ENCODE peak calls at places on chromosome 14, in eight cellular contexts. One of them, this sample, is unnamed.

GRCh38 chr14:89330236-89331002 is 86.6 kb downstream of the FOXN3 start:
- DNase-seq in uterus: peak
- DNase-seq in skeletal muscle cell: peak
- DNase-seq in CD4-positive, alpha-beta memory T cell: no peak
- DNase-seq in fibroblast of lung: peak
- DNase-seq in HFF-Myc: no peak
- DNase-seq in right cardiac atrium: no peak
- DNase-seq in cardiac muscle cell: peak
- DNase-seq in this sample: no peak

GRCh38 chr14:62138593-62138992 is 376.4 kb downstream of the SNAPC1 start:
- DNase-seq in HFF-Myc: no peak
- DNase-seq in uterus: no peak
- DNase-seq in CD4-positive, alpha-beta memory T cell: no peak
- DNase-seq in fibroblast of lung: peak
- DNase-seq in skeletal muscle cell: no peak
- DNase-seq in right cardiac atrium: no peak
- DNase-seq in cardiac muscle cell: peak
- DNase-seq in this sample: no peak

GRCh38 chr14:103600503-103600902 is 28.5 kb upstream of the KLC1 start:
- DNase-seq in right cardiac atrium: peak
- DNase-seq in uterus: no peak
- DNase-seq in fibroblast of lung: no peak
- DNase-seq in skeletal muscle cell: no peak
- DNase-seq in cardiac muscle cell: no peak
- DNase-seq in CD4-positive, alpha-beta memory T cell: no peak
- DNase-seq in HFF-Myc: no peak
- DNase-seq in this sample: no peak

GRCh38 chr14:68173227-68173972 is 353.8 kb downstream of the RAD51B start:
- DNase-seq in cardiac muscle cell: no peak
- DNase-seq in uterus: no peak
- DNase-seq in HFF-Myc: no peak
- DNase-seq in CD4-positive, alpha-beta memory T cell: no peak
- DNase-seq in right cardiac atrium: no peak
- DNase-seq in fibroblast of lung: peak
- DNase-seq in skeletal muscle cell: no peak
- DNase-seq in this sample: peak

GRCh38 chr14:24986206-24986893 is 63.6 kb downstream of the STXBP6 start:
- DNase-seq in HFF-Myc: no peak
- DNase-seq in right cardiac atrium: peak
- DNase-seq in fibroblast of lung: no peak
- DNase-seq in skeletal muscle cell: no peak
- DNase-seq in CD4-positive, alpha-beta memory T cell: no peak
- DNase-seq in cardiac muscle cell: peak
- DNase-seq in uterus: no peak
- DNase-seq in this sample: no peak

GRCh38 chr14:32662234-32662633 is 276.4 kb upstream of the NPAS3 start:
- DNase-seq in CD4-positive, alpha-beta memory T cell: no peak
- DNase-seq in HFF-Myc: no peak
- DNase-seq in uterus: no peak
- DNase-seq in cardiac muscle cell: no peak
- DNase-seq in fibroblast of lung: no peak
- DNase-seq in right cardiac atrium: no peak
- DNase-seq in skeletal muscle cell: no peak
- DNase-seq in this sample: no peak

GRCh38 chr14:101412741-101413140 is 148.6 kb upstream of the DIO3 start:
- DNase-seq in skeletal muscle cell: no peak
- DNase-seq in HFF-Myc: no peak
- DNase-seq in CD4-positive, alpha-beta memory T cell: no peak
- DNase-seq in fibroblast of lung: no peak
- DNase-seq in cardiac muscle cell: no peak
- DNase-seq in right cardiac atrium: no peak
- DNase-seq in uterus: no peak
- DNase-seq in this sample: no peak

GRCh38 chr14:20564501-20564997 is 3.7 kb upstream of the RNASE9 start:
- DNase-seq in uterus: no peak
- DNase-seq in CD4-positive, alpha-beta memory T cell: no peak
- DNase-seq in HFF-Myc: no peak
- DNase-seq in cardiac muscle cell: no peak
- DNase-seq in skeletal muscle cell: no peak
- DNase-seq in right cardiac atrium: no peak
- DNase-seq in fibroblast of lung: no peak
- DNase-seq in this sample: no peak

GRCh38 chr14:32469388-32470160 is 140.5 kb downstream of the AKAP6 start:
- DNase-seq in uterus: no peak
- DNase-seq in HFF-Myc: no peak
- DNase-seq in CD4-positive, alpha-beta memory T cell: no peak
- DNase-seq in skeletal muscle cell: no peak
- DNase-seq in fibroblast of lung: peak
- DNase-seq in right cardiac atrium: no peak
- DNase-seq in cardiac muscle cell: peak
- DNase-seq in this sample: peak

GRCh38 chr14:73142216-73142615 is 5.9 kb downstream of the PSEN1 start:
- DNase-seq in HFF-Myc: no peak
- DNase-seq in CD4-positive, alpha-beta memory T cell: no peak
- DNase-seq in right cardiac atrium: no peak
- DNase-seq in uterus: no peak
- DNase-seq in cardiac muscle cell: no peak
- DNase-seq in fibroblast of lung: no peak
- DNase-seq in skeletal muscle cell: no peak
- DNase-seq in this sample: no peak

GRCh38 chr14:34522496-34522895 is 17.0 kb downstream of the EAPP start:
- DNase-seq in uterus: no peak
- DNase-seq in HFF-Myc: no peak
- DNase-seq in fibroblast of lung: no peak
- DNase-seq in right cardiac atrium: no peak
- DNase-seq in cardiac muscle cell: no peak
- DNase-seq in skeletal muscle cell: no peak
- DNase-seq in CD4-positive, alpha-beta memory T cell: no peak
- DNase-seq in this sample: no peak

GRCh38 chr14:105061428-105062047 is 3.7 kb downstream of the GPR132 start:
- DNase-seq in right cardiac atrium: peak
- DNase-seq in uterus: no peak
- DNase-seq in cardiac muscle cell: no peak
- DNase-seq in HFF-Myc: no peak
- DNase-seq in CD4-positive, alpha-beta memory T cell: peak
- DNase-seq in skeletal muscle cell: no peak
- DNase-seq in fibroblast of lung: no peak
- DNase-seq in this sample: no peak

GRCh38 chr14:68947802-68948201 is 31.3 kb downstream of the ACTN1 start:
- DNase-seq in skeletal muscle cell: peak
- DNase-seq in cardiac muscle cell: peak
- DNase-seq in uterus: peak
- DNase-seq in CD4-positive, alpha-beta memory T cell: no peak
- DNase-seq in fibroblast of lung: peak
- DNase-seq in right cardiac atrium: peak
- DNase-seq in HFF-Myc: no peak
- DNase-seq in this sample: no peak

GRCh38 chr14:56887211-56887610 is 76.9 kb upstream of the OTX2 start:
- DNase-seq in right cardiac atrium: no peak
- DNase-seq in cardiac muscle cell: no peak
- DNase-seq in skeletal muscle cell: no peak
- DNase-seq in uterus: no peak
- DNase-seq in CD4-positive, alpha-beta memory T cell: no peak
- DNase-seq in HFF-Myc: no peak
- DNase-seq in fibroblast of lung: no peak
- DNase-seq in this sample: no peak

GRCh38 chr14:55366271-55366670 is 45.4 kb downstream of the ATG14 start:
- DNase-seq in CD4-positive, alpha-beta memory T cell: no peak
- DNase-seq in HFF-Myc: peak
- DNase-seq in uterus: no peak
- DNase-seq in right cardiac atrium: no peak
- DNase-seq in fibroblast of lung: peak
- DNase-seq in skeletal muscle cell: no peak
- DNase-seq in cardiac muscle cell: no peak
- DNase-seq in this sample: no peak

GRCh38 chr14:96889091-96889490 is 91.9 kb downstream of the VRK1 start:
- DNase-seq in cardiac muscle cell: no peak
- DNase-seq in HFF-Myc: no peak
- DNase-seq in uterus: no peak
- DNase-seq in right cardiac atrium: no peak
- DNase-seq in skeletal muscle cell: no peak
- DNase-seq in CD4-positive, alpha-beta memory T cell: no peak
- DNase-seq in fibroblast of lung: no peak
- DNase-seq in this sample: no peak

GRCh38 chr14:76081642-76082041 is 70.1 kb upstream of the GPATCH2L start:
- DNase-seq in CD4-positive, alpha-beta memory T cell: no peak
- DNase-seq in cardiac muscle cell: no peak
- DNase-seq in uterus: no peak
- DNase-seq in skeletal muscle cell: no peak
- DNase-seq in right cardiac atrium: no peak
- DNase-seq in HFF-Myc: no peak
- DNase-seq in fibroblast of lung: no peak
- DNase-seq in this sample: no peak

GRCh38 chr14:31530136-31530535 is 31.1 kb upstream of the NUBPL start:
- DNase-seq in fibroblast of lung: peak
- DNase-seq in right cardiac atrium: no peak
- DNase-seq in CD4-positive, alpha-beta memory T cell: no peak
- DNase-seq in uterus: no peak
- DNase-seq in cardiac muscle cell: peak
- DNase-seq in HFF-Myc: no peak
- DNase-seq in skeletal muscle cell: no peak
- DNase-seq in this sample: no peak

GRCh38 chr14:24079521-24080141 is 8.3 kb downstream of the CPNE6 start:
- DNase-seq in HFF-Myc: no peak
- DNase-seq in right cardiac atrium: no peak
- DNase-seq in uterus: no peak
- DNase-seq in cardiac muscle cell: no peak
- DNase-seq in fibroblast of lung: no peak
- DNase-seq in skeletal muscle cell: no peak
- DNase-seq in CD4-positive, alpha-beta memory T cell: no peak
- DNase-seq in this sample: no peak

GRCh38 chr14:70257526-70257925 is 68.8 kb upstream of the SLC8A3 start:
- DNase-seq in HFF-Myc: no peak
- DNase-seq in right cardiac atrium: no peak
- DNase-seq in fibroblast of lung: no peak
- DNase-seq in uterus: no peak
- DNase-seq in cardiac muscle cell: peak
- DNase-seq in CD4-positive, alpha-beta memory T cell: no peak
- DNase-seq in skeletal muscle cell: no peak
- DNase-seq in this sample: no peak

DNA sequence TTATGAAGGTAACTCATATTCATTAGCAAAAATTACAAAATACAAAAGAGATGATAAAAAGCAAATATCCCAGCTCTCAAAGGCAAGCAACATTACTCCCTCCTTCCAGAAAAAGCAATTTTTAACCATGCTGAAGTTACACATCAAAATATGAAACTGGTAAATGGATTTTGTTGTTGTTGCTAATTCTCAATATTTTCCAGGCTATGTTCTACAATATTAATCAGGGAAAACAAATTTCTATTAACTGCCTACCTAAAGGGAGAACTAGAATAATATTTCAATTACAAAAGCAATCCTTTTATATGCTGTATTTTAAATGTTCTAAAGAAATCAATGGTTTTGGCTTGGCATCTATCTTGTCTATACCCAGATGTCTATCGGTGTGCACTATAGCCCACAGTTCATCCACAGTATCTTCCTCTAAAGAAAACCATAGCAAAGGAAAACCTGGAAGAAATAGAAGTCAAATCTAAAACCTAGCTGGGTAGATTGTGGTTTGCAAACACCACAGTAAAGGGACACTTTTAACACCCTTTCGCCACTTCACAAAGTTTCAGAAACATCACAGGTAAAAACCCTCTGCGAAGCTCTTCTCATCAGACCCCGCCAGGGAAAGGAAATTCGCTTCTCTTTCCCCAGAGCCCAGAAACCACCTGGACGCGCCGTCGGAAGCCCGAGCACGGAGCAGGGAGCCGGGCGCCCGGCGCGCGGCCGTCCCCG is 32.0 kb downstream of the TC2N start:
- DNase-seq in cardiac muscle cell: no peak
- DNase-seq in CD4-positive, alpha-beta memory T cell: peak
- DNase-seq in HFF-Myc: no peak
- DNase-seq in right cardiac atrium: no peak
- DNase-seq in uterus: no peak
- DNase-seq in skeletal muscle cell: no peak
- DNase-seq in fibroblast of lung: no peak
- DNase-seq in this sample: no peak
- H3K4me3 ChIP-seq in cardiac muscle cell: peak
- H3K4me3 ChIP-seq in CD4-positive, alpha-beta memory T cell: peak
- H3K4me3 ChIP-seq in HFF-Myc: no peak
- H3K4me3 ChIP-seq in right cardiac atrium: peak
- H3K4me3 ChIP-seq in uterus: peak
- H3K4me3 ChIP-seq in skeletal muscle cell: no peak
- H3K4me3 ChIP-seq in fibroblast of lung: no peak
- H3K4me3 ChIP-seq in this sample: peak

GRCh38 chr14:99235578-99235977 is 36.4 kb downstream of the BCL11B start:
- DNase-seq in uterus: no peak
- DNase-seq in CD4-positive, alpha-beta memory T cell: peak
- DNase-seq in fibroblast of lung: no peak
- DNase-seq in cardiac muscle cell: no peak
- DNase-seq in HFF-Myc: no peak
- DNase-seq in skeletal muscle cell: no peak
- DNase-seq in right cardiac atrium: no peak
- DNase-seq in this sample: no peak
- H3K4me3 ChIP-seq in uterus: no peak
- H3K4me3 ChIP-seq in CD4-positive, alpha-beta memory T cell: peak
- H3K4me3 ChIP-seq in fibroblast of lung: no peak
- H3K4me3 ChIP-seq in cardiac muscle cell: peak
- H3K4me3 ChIP-seq in HFF-Myc: no peak
- H3K4me3 ChIP-seq in skeletal muscle cell: no peak
- H3K4me3 ChIP-seq in right cardiac atrium: no peak
- H3K4me3 ChIP-seq in this sample: no peak

DNA sequence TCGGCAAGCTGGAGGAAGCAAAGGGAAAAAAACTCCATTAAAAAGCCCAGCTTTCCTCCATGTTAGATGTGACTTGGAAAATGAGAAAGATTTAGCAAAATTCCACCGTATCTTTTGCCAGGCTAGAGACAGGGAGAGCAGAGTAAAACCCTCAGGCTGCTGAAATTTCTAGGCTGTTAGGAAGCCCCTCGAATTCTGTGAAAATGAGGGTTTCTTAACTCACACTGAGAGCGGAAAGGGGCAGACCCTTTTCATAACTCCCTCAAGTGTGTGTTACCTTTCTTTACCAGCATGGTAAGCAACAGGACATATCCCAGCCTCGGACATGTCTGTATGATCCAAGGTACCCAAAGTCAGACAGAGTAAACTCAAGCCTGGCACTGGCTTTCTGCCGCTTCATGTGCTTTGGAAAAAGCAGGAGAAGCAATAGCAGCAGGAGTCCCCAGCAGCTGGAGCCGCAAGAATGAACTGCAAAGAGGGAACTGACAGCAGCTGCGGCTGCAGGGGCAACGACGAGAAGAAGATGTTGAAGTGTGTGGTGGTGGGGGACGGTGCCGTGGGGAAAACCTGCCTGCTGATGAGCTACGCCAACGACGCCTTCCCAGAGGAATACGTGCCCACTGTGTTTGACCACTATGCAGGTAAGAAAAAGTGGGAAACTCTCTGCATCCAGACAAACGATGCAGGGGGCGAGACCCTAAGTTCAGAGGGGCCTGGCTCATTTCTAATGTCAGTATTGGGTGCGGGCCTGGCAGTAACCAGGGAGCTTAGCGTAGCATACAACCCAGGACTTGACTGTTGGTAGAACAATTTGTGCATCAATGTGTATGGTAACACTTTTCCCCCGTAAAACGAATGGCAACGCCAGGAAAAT is at the start of gene RHOJ:
- DNase-seq in HFF-Myc: no peak
- DNase-seq in cardiac muscle cell: peak
- DNase-seq in uterus: peak
- DNase-seq in right cardiac atrium: peak
- DNase-seq in CD4-positive, alpha-beta memory T cell: no peak
- DNase-seq in fibroblast of lung: peak
- DNase-seq in skeletal muscle cell: no peak
- DNase-seq in this sample: no peak
- H3K4me3 ChIP-seq in HFF-Myc: peak
- H3K4me3 ChIP-seq in cardiac muscle cell: no peak
- H3K4me3 ChIP-seq in uterus: peak
- H3K4me3 ChIP-seq in right cardiac atrium: peak
- H3K4me3 ChIP-seq in CD4-positive, alpha-beta memory T cell: no peak
- H3K4me3 ChIP-seq in fibroblast of lung: peak
- H3K4me3 ChIP-seq in skeletal muscle cell: peak
- H3K4me3 ChIP-seq in this sample: peak

GRCh38 chr14:71932229-71932951 is at the start of gene RGS6:
- DNase-seq in right cardiac atrium: peak
- DNase-seq in cardiac muscle cell: peak
- DNase-seq in HFF-Myc: no peak
- DNase-seq in uterus: no peak
- DNase-seq in CD4-positive, alpha-beta memory T cell: no peak
- DNase-seq in fibroblast of lung: no peak
- DNase-seq in skeletal muscle cell: no peak
- DNase-seq in this sample: no peak
- H3K4me3 ChIP-seq in right cardiac atrium: peak
- H3K4me3 ChIP-seq in cardiac muscle cell: peak
- H3K4me3 ChIP-seq in HFF-Myc: no peak
- H3K4me3 ChIP-seq in uterus: peak
- H3K4me3 ChIP-seq in CD4-positive, alpha-beta memory T cell: no peak
- H3K4me3 ChIP-seq in fibroblast of lung: no peak
- H3K4me3 ChIP-seq in skeletal muscle cell: no peak
- H3K4me3 ChIP-seq in this sample: peak

This sample was measured in epithelial cell of proximal tubule.